ENCODE peak calls at places on chromosomes 7 and 10, in four cellular contexts. A, G, H and T are unnamed samples.

GRCh38 chr10:124231188-124232135 is 138.1 kb upstream of the CHST15 start:
- DNase-seq in A (no peak), G (no peak), H (peak), T (peak)

GRCh38 chr7:95102662-95103061 is 195.3 kb downstream of the PPP1R9A start:
- DNase-seq in A (peak), G (no peak), H (no peak), T (no peak)

GRCh38 chr10:103807996-103808395 is 47.4 kb downstream of the SH3PXD2A start:
- DNase-seq in A (no peak), G (no peak), H (no peak), T (no peak)

GRCh38 chr10:122207596-122207995 is 63.5 kb upstream of the BTBD16 start:
- DNase-seq in A (no peak), G (no peak), H (no peak), T (no peak)

GRCh38 chr7:96837583-96837982 is 127.9 kb upstream of the SEM1 start:
- DNase-seq in A (no peak), G (no peak), H (peak), T (peak)

GRCh38 chr10:124575107-124576035 is 113.7 kb downstream of the LHPP start:
- DNase-seq in A (no peak), G (no peak), H (no peak), T (no peak)

GRCh38 chr10:46530249-46531186 is 25.9 kb downstream of the GPRIN2 start:
- DNase-seq in A (peak), G (peak), H (no peak), T (no peak)

GRCh38 chr7:128728608-128729007 is 10.6 kb upstream of the CALU start:
- DNase-seq in A (peak), G (no peak), H (no peak), T (no peak)

GRCh38 chr7:5479941-5480517 is 56.4 kb upstream of the TNRC18 start:
- DNase-seq in A (no peak), G (no peak), H (no peak), T (no peak)

GRCh38 chr10:128322950-128323349 is 196.7 kb upstream of the MKI67 start:
- DNase-seq in A (no peak), G (no peak), H (no peak), T (no peak)

GRCh38 chr7:64875658-64876406 is 27.2 kb upstream of the ZNF273 start:
- DNase-seq in A (no peak), G (no peak), H (no peak), T (no peak)

GRCh38 chr7:105532709-105533460 is 884 bp downstream of the RINT1 start:
- DNase-seq in A (peak), G (no peak), H (no peak), T (no peak)

GRCh38 chr10:87656431-87657072 is 3.1 kb upstream of the PAPSS2 start:
- DNase-seq in A (peak), G (no peak), H (no peak), T (no peak)

GRCh38 chr7:121369462-121369861 is 26.6 kb downstream of the FAM3C start:
- DNase-seq in A (peak), G (no peak), H (no peak), T (peak)

GRCh38 chr7:44222776-44223261 is 22.0 kb downstream of the YKT6 start:
- DNase-seq in A (no peak), G (peak), H (no peak), T (no peak)

GRCh38 chr10:117442521-117442920 is 67.3 kb upstream of the PDZD8 start:
- DNase-seq in A (peak), G (no peak), H (no peak), T (no peak)

GRCh38 chr10:109931153-109931552 is 7.8 kb upstream of the XPNPEP1 start:
- DNase-seq in A (peak), G (no peak), H (no peak), T (no peak)

GRCh38 chr10:83273035-83273434 is 866.3 kb upstream of the GHITM start:
- DNase-seq in A (no peak), G (no peak), H (no peak), T (no peak)